ENCODE peak calls at places on chromosomes 4 and X, in six cellular contexts. One of them, this sample, is unnamed.

GRCh38 chrX:44245730-44246129 is 97.7 kb downstream of the EFHC2 start:
- DNase-seq in epithelial cell of esophagus: no peak
- DNase-seq in effector CD4-positive, alpha-beta T cell: peak; percentile 4
- DNase-seq in trophoblast cell: no peak
- DNase-seq in suprapubic skin: no peak
- DNase-seq in stimulated activated CD4-positive, alpha-beta T cell treated with anti-CD3 and anti-CD28 coated beads, TNF-alpha, amount 100 ng/mL, for 48 hours: no peak
- DNase-seq in this sample: no peak

GRCh38 chr4:153497091-153497531 is 31.0 kb downstream of the TMEM131L start:
- DNase-seq in trophoblast cell: no peak
- DNase-seq in stimulated activated CD4-positive, alpha-beta T cell treated with anti-CD3 and anti-CD28 coated beads, TNF-alpha, amount 100 ng/mL, for 48 hours: no peak
- DNase-seq in effector CD4-positive, alpha-beta T cell: peak; percentile 49
- DNase-seq in suprapubic skin: no peak
- DNase-seq in epithelial cell of esophagus: peak; percentile 90
- DNase-seq in this sample: no peak

GRCh38 chr4:7817877-7818675 is 121.6 kb downstream of the AFAP1 start:
- DNase-seq in trophoblast cell: no peak
- DNase-seq in effector CD4-positive, alpha-beta T cell: no peak
- DNase-seq in suprapubic skin: no peak
- DNase-seq in epithelial cell of esophagus: no peak
- DNase-seq in stimulated activated CD4-positive, alpha-beta T cell treated with anti-CD3 and anti-CD28 coated beads, TNF-alpha, amount 100 ng/mL, for 48 hours: no peak
- DNase-seq in this sample: no peak

GRCh38 chrX:16914058-16914457 is 32.4 kb upstream of the REPS2 start:
- DNase-seq in effector CD4-positive, alpha-beta T cell: no peak
- DNase-seq in trophoblast cell: no peak
- DNase-seq in epithelial cell of esophagus: peak; percentile 17
- DNase-seq in suprapubic skin: no peak
- DNase-seq in stimulated activated CD4-positive, alpha-beta T cell treated with anti-CD3 and anti-CD28 coated beads, TNF-alpha, amount 100 ng/mL, for 48 hours: no peak
- DNase-seq in this sample: no peak

GRCh38 chrX:135707880-135708279 is 5.6 kb upstream of the CT45A1 start:
- DNase-seq in epithelial cell of esophagus: no peak
- DNase-seq in effector CD4-positive, alpha-beta T cell: no peak
- DNase-seq in trophoblast cell: no peak
- DNase-seq in suprapubic skin: no peak
- DNase-seq in stimulated activated CD4-positive, alpha-beta T cell treated with anti-CD3 and anti-CD28 coated beads, TNF-alpha, amount 100 ng/mL, for 48 hours: no peak
- DNase-seq in this sample: no peak

GRCh38 chrX:140572724-140573123 is 67.9 kb upstream of the SOX3 start:
- DNase-seq in effector CD4-positive, alpha-beta T cell: no peak
- DNase-seq in epithelial cell of esophagus: peak; percentile 41
- DNase-seq in trophoblast cell: no peak
- DNase-seq in stimulated activated CD4-positive, alpha-beta T cell treated with anti-CD3 and anti-CD28 coated beads, TNF-alpha, amount 100 ng/mL, for 48 hours: no peak
- DNase-seq in suprapubic skin: no peak
- DNase-seq in this sample: no peak

GRCh38 chr4:111362891-111363290 is 740.0 kb upstream of the PITX2 start:
- DNase-seq in effector CD4-positive, alpha-beta T cell: no peak
- DNase-seq in stimulated activated CD4-positive, alpha-beta T cell treated with anti-CD3 and anti-CD28 coated beads, TNF-alpha, amount 100 ng/mL, for 48 hours: no peak
- DNase-seq in epithelial cell of esophagus: no peak
- DNase-seq in suprapubic skin: no peak
- DNase-seq in trophoblast cell: no peak
- DNase-seq in this sample: no peak

GRCh38 chr4:83054928-83055327 is 19.9 kb downstream of the COPS4 start:
- DNase-seq in stimulated activated CD4-positive, alpha-beta T cell treated with anti-CD3 and anti-CD28 coated beads, TNF-alpha, amount 100 ng/mL, for 48 hours: no peak
- DNase-seq in epithelial cell of esophagus: peak; percentile 29
- DNase-seq in suprapubic skin: no peak
- DNase-seq in effector CD4-positive, alpha-beta T cell: no peak
- DNase-seq in trophoblast cell: no peak
- DNase-seq in this sample: no peak

GRCh38 chr4:147578057-147578476 is 39.1 kb upstream of the TMEM184C start:
- DNase-seq in epithelial cell of esophagus: peak; percentile 96
- DNase-seq in suprapubic skin: no peak
- DNase-seq in stimulated activated CD4-positive, alpha-beta T cell treated with anti-CD3 and anti-CD28 coated beads, TNF-alpha, amount 100 ng/mL, for 48 hours: no peak
- DNase-seq in effector CD4-positive, alpha-beta T cell: no peak
- DNase-seq in trophoblast cell: peak; percentile 86
- DNase-seq in this sample: no peak

GRCh38 chrX:410296-410695 is 23.6 kb upstream of the PPP2R3B start:
- DNase-seq in effector CD4-positive, alpha-beta T cell: no peak
- DNase-seq in stimulated activated CD4-positive, alpha-beta T cell treated with anti-CD3 and anti-CD28 coated beads, TNF-alpha, amount 100 ng/mL, for 48 hours: no peak
- DNase-seq in suprapubic skin: no peak
- DNase-seq in trophoblast cell: no peak
- DNase-seq in epithelial cell of esophagus: no peak
- DNase-seq in this sample: no peak

GRCh38 chr4:7863911-7864681 is 75.6 kb downstream of the AFAP1 start:
- DNase-seq in effector CD4-positive, alpha-beta T cell: peak; percentile 16
- DNase-seq in stimulated activated CD4-positive, alpha-beta T cell treated with anti-CD3 and anti-CD28 coated beads, TNF-alpha, amount 100 ng/mL, for 48 hours: no peak
- DNase-seq in epithelial cell of esophagus: no peak
- DNase-seq in trophoblast cell: no peak
- DNase-seq in suprapubic skin: no peak
- DNase-seq in this sample: peak; percentile 13

GRCh38 chrX:65196758-65197371 is 220.6 kb upstream of the ZC4H2 start:
- DNase-seq in trophoblast cell: peak; percentile 9
- DNase-seq in stimulated activated CD4-positive, alpha-beta T cell treated with anti-CD3 and anti-CD28 coated beads, TNF-alpha, amount 100 ng/mL, for 48 hours: no peak
- DNase-seq in effector CD4-positive, alpha-beta T cell: no peak
- DNase-seq in epithelial cell of esophagus: peak; percentile 1
- DNase-seq in suprapubic skin: no peak
- DNase-seq in this sample: no peak

GRCh38 chr4:77073106-77073858 is 2.5 kb downstream of the CCNI start:
- DNase-seq in suprapubic skin: no peak
- DNase-seq in effector CD4-positive, alpha-beta T cell: no peak
- DNase-seq in stimulated activated CD4-positive, alpha-beta T cell treated with anti-CD3 and anti-CD28 coated beads, TNF-alpha, amount 100 ng/mL, for 48 hours: no peak
- DNase-seq in trophoblast cell: no peak
- DNase-seq in epithelial cell of esophagus: peak; percentile 51
- DNase-seq in this sample: no peak

GRCh38 chr4:98639523-98639922 is 18.9 kb downstream of the TSPAN5 start:
- DNase-seq in epithelial cell of esophagus: no peak
- DNase-seq in stimulated activated CD4-positive, alpha-beta T cell treated with anti-CD3 and anti-CD28 coated beads, TNF-alpha, amount 100 ng/mL, for 48 hours: no peak
- DNase-seq in trophoblast cell: no peak
- DNase-seq in effector CD4-positive, alpha-beta T cell: no peak
- DNase-seq in suprapubic skin: no peak
- DNase-seq in this sample: no peak

GRCh38 chr4:145716200-145716599 is 36.3 kb downstream of the C4orf51 start:
- DNase-seq in epithelial cell of esophagus: peak; percentile 54
- DNase-seq in trophoblast cell: no peak
- DNase-seq in effector CD4-positive, alpha-beta T cell: no peak
- DNase-seq in stimulated activated CD4-positive, alpha-beta T cell treated with anti-CD3 and anti-CD28 coated beads, TNF-alpha, amount 100 ng/mL, for 48 hours: no peak
- DNase-seq in suprapubic skin: no peak
- DNase-seq in this sample: no peak

GRCh38 chr4:175435437-175435836 is 376.6 kb downstream of the GPM6A start:
- DNase-seq in trophoblast cell: no peak
- DNase-seq in epithelial cell of esophagus: no peak
- DNase-seq in effector CD4-positive, alpha-beta T cell: no peak
- DNase-seq in suprapubic skin: no peak
- DNase-seq in stimulated activated CD4-positive, alpha-beta T cell treated with anti-CD3 and anti-CD28 coated beads, TNF-alpha, amount 100 ng/mL, for 48 hours: no peak
- DNase-seq in this sample: no peak

GRCh38 chrX:23854945-23855344 is 52.8 kb downstream of the APOO start:
- DNase-seq in epithelial cell of esophagus: peak; percentile 16
- DNase-seq in effector CD4-positive, alpha-beta T cell: no peak
- DNase-seq in suprapubic skin: no peak
- DNase-seq in trophoblast cell: peak; percentile 53
- DNase-seq in stimulated activated CD4-positive, alpha-beta T cell treated with anti-CD3 and anti-CD28 coated beads, TNF-alpha, amount 100 ng/mL, for 48 hours: no peak
- DNase-seq in this sample: no peak

GRCh38 chr4:6516281-6516680 is 43.9 kb upstream of the PPP2R2C start:
- DNase-seq in suprapubic skin: no peak
- DNase-seq in stimulated activated CD4-positive, alpha-beta T cell treated with anti-CD3 and anti-CD28 coated beads, TNF-alpha, amount 100 ng/mL, for 48 hours: no peak
- DNase-seq in trophoblast cell: no peak
- DNase-seq in epithelial cell of esophagus: no peak
- DNase-seq in effector CD4-positive, alpha-beta T cell: no peak
- DNase-seq in this sample: no peak

GRCh38 chr4:37188100-37188499 is 56.4 kb upstream of the NWD2 start:
- DNase-seq in stimulated activated CD4-positive, alpha-beta T cell treated with anti-CD3 and anti-CD28 coated beads, TNF-alpha, amount 100 ng/mL, for 48 hours: no peak
- DNase-seq in trophoblast cell: no peak
- DNase-seq in suprapubic skin: no peak
- DNase-seq in epithelial cell of esophagus: no peak
- DNase-seq in effector CD4-positive, alpha-beta T cell: no peak
- DNase-seq in this sample: no peak

GRCh38 chrX:12811658-12812057 is 20.4 kb downstream of the PRPS2 start:
- DNase-seq in effector CD4-positive, alpha-beta T cell: no peak
- DNase-seq in stimulated activated CD4-positive, alpha-beta T cell treated with anti-CD3 and anti-CD28 coated beads, TNF-alpha, amount 100 ng/mL, for 48 hours: no peak
- DNase-seq in suprapubic skin: no peak
- DNase-seq in epithelial cell of esophagus: no peak
- DNase-seq in trophoblast cell: no peak
- DNase-seq in this sample: no peak

GRCh38 chrX:40867352-40867751 is 132.0 kb upstream of the MED14 start:
- DNase-seq in effector CD4-positive, alpha-beta T cell: no peak
- DNase-seq in suprapubic skin: no peak
- DNase-seq in stimulated activated CD4-positive, alpha-beta T cell treated with anti-CD3 and anti-CD28 coated beads, TNF-alpha, amount 100 ng/mL, for 48 hours: no peak
- DNase-seq in trophoblast cell: no peak
- DNase-seq in epithelial cell of esophagus: peak; percentile 76
- DNase-seq in this sample: no peak

GRCh38 chr4:149426461-149426860 is 389.2 kb downstream of the IQCM start:
- DNase-seq in suprapubic skin: no peak
- DNase-seq in trophoblast cell: no peak
- DNase-seq in stimulated activated CD4-positive, alpha-beta T cell treated with anti-CD3 and anti-CD28 coated beads, TNF-alpha, amount 100 ng/mL, for 48 hours: no peak
- DNase-seq in epithelial cell of esophagus: peak; percentile 68
- DNase-seq in effector CD4-positive, alpha-beta T cell: no peak
- DNase-seq in this sample: no peak

GRCh38 chr4:108749119-108749518 is 13.7 kb downstream of the ETNPPL start:
- DNase-seq in stimulated activated CD4-positive, alpha-beta T cell treated with anti-CD3 and anti-CD28 coated beads, TNF-alpha, amount 100 ng/mL, for 48 hours: no peak
- DNase-seq in epithelial cell of esophagus: no peak
- DNase-seq in trophoblast cell: no peak
- DNase-seq in effector CD4-positive, alpha-beta T cell: no peak
- DNase-seq in suprapubic skin: no peak
- DNase-seq in this sample: no peak

GRCh38 chr4:146930673-146931072 is 15.0 kb downstream of the TTC29 start:
- DNase-seq in stimulated activated CD4-positive, alpha-beta T cell treated with anti-CD3 and anti-CD28 coated beads, TNF-alpha, amount 100 ng/mL, for 48 hours: no peak
- DNase-seq in epithelial cell of esophagus: no peak
- DNase-seq in trophoblast cell: no peak
- DNase-seq in effector CD4-positive, alpha-beta T cell: no peak
- DNase-seq in suprapubic skin: no peak
- DNase-seq in this sample: no peak

GRCh38 chrX:103722505-103722904 is 11.8 kb downstream of the TMEM31 start:
- DNase-seq in suprapubic skin: no peak
- DNase-seq in effector CD4-positive, alpha-beta T cell: no peak
- DNase-seq in epithelial cell of esophagus: peak; percentile 86
- DNase-seq in trophoblast cell: no peak
- DNase-seq in stimulated activated CD4-positive, alpha-beta T cell treated with anti-CD3 and anti-CD28 coated beads, TNF-alpha, amount 100 ng/mL, for 48 hours: no peak
- DNase-seq in this sample: no peak

GRCh38 chrX:629230-630006 is 1.2 kb upstream of the SHOX start:
- DNase-seq in effector CD4-positive, alpha-beta T cell: no peak
- DNase-seq in stimulated activated CD4-positive, alpha-beta T cell treated with anti-CD3 and anti-CD28 coated beads, TNF-alpha, amount 100 ng/mL, for 48 hours: no peak
- DNase-seq in suprapubic skin: peak; percentile 57
- DNase-seq in epithelial cell of esophagus: no peak
- DNase-seq in trophoblast cell: no peak
- DNase-seq in this sample: no peak

GRCh38 chrX:97854071-97854470 is 970.4 kb downstream of the RPA4 start:
- DNase-seq in trophoblast cell: no peak
- DNase-seq in stimulated activated CD4-positive, alpha-beta T cell treated with anti-CD3 and anti-CD28 coated beads, TNF-alpha, amount 100 ng/mL, for 48 hours: no peak
- DNase-seq in effector CD4-positive, alpha-beta T cell: no peak
- DNase-seq in suprapubic skin: no peak
- DNase-seq in epithelial cell of esophagus: no peak
- DNase-seq in this sample: no peak

GRCh38 chr4:168844261-168845039 is 165.6 kb downstream of the CBR4 start:
- DNase-seq in epithelial cell of esophagus: no peak
- DNase-seq in suprapubic skin: no peak
- DNase-seq in effector CD4-positive, alpha-beta T cell: no peak
- DNase-seq in stimulated activated CD4-positive, alpha-beta T cell treated with anti-CD3 and anti-CD28 coated beads, TNF-alpha, amount 100 ng/mL, for 48 hours: no peak
- DNase-seq in trophoblast cell: no peak
- DNase-seq in this sample: no peak

GRCh38 chr4:31156221-31156620 is 436.1 kb downstream of the PCDH7 start:
- DNase-seq in epithelial cell of esophagus: no peak
- DNase-seq in trophoblast cell: no peak
- DNase-seq in suprapubic skin: no peak
- DNase-seq in stimulated activated CD4-positive, alpha-beta T cell treated with anti-CD3 and anti-CD28 coated beads, TNF-alpha, amount 100 ng/mL, for 48 hours: no peak
- DNase-seq in effector CD4-positive, alpha-beta T cell: no peak
- DNase-seq in this sample: no peak

GRCh38 chr4:106618920-106619319 is 250.3 kb upstream of the GIMD1 start:
- DNase-seq in suprapubic skin: no peak
- DNase-seq in effector CD4-positive, alpha-beta T cell: no peak
- DNase-seq in epithelial cell of esophagus: no peak
- DNase-seq in trophoblast cell: no peak
- DNase-seq in stimulated activated CD4-positive, alpha-beta T cell treated with anti-CD3 and anti-CD28 coated beads, TNF-alpha, amount 100 ng/mL, for 48 hours: no peak
- DNase-seq in this sample: no peak

GRCh38 chr4:14792702-14793227 is 209.5 kb upstream of the CPEB2 start:
- DNase-seq in effector CD4-positive, alpha-beta T cell: no peak
- DNase-seq in stimulated activated CD4-positive, alpha-beta T cell treated with anti-CD3 and anti-CD28 coated beads, TNF-alpha, amount 100 ng/mL, for 48 hours: no peak
- DNase-seq in epithelial cell of esophagus: peak; percentile 88
- DNase-seq in trophoblast cell: no peak
- DNase-seq in suprapubic skin: no peak
- DNase-seq in this sample: no peak

GRCh38 chr4:110484029-110484428 is 8.1 kb downstream of the ENPEP start:
- DNase-seq in trophoblast cell: no peak
- DNase-seq in epithelial cell of esophagus: no peak
- DNase-seq in effector CD4-positive, alpha-beta T cell: no peak
- DNase-seq in suprapubic skin: no peak
- DNase-seq in stimulated activated CD4-positive, alpha-beta T cell treated with anti-CD3 and anti-CD28 coated beads, TNF-alpha, amount 100 ng/mL, for 48 hours: no peak
- DNase-seq in this sample: no peak

GRCh38 chrX:142251202-142251601 is 46.1 kb upstream of the MAGEC2 start:
- DNase-seq in stimulated activated CD4-positive, alpha-beta T cell treated with anti-CD3 and anti-CD28 coated beads, TNF-alpha, amount 100 ng/mL, for 48 hours: no peak
- DNase-seq in trophoblast cell: no peak
- DNase-seq in epithelial cell of esophagus: peak; percentile 36
- DNase-seq in effector CD4-positive, alpha-beta T cell: no peak
- DNase-seq in suprapubic skin: no peak
- DNase-seq in this sample: no peak

GRCh38 chrX:100643943-100644587 is at the start of gene SRPX2:
- DNase-seq in trophoblast cell: peak; percentile 40
- DNase-seq in suprapubic skin: no peak
- DNase-seq in epithelial cell of esophagus: peak; percentile 88
- DNase-seq in stimulated activated CD4-positive, alpha-beta T cell treated with anti-CD3 and anti-CD28 coated beads, TNF-alpha, amount 100 ng/mL, for 48 hours: no peak
- DNase-seq in effector CD4-positive, alpha-beta T cell: no peak
- DNase-seq in this sample: no peak

GRCh38 chr4:15004701-15005301 is 2.5 kb downstream of the CPEB2 start:
- DNase-seq in effector CD4-positive, alpha-beta T cell: peak; percentile 19
- DNase-seq in stimulated activated CD4-positive, alpha-beta T cell treated with anti-CD3 and anti-CD28 coated beads, TNF-alpha, amount 100 ng/mL, for 48 hours: peak; percentile 10
- DNase-seq in epithelial cell of esophagus: peak; percentile 78
- DNase-seq in suprapubic skin: peak; percentile 93
- DNase-seq in trophoblast cell: peak; percentile 86
- DNase-seq in this sample: peak; percentile 5

GRCh38 chrX:20432746-20433374 is 166.2 kb upstream of the RPS6KA3 start:
- DNase-seq in stimulated activated CD4-positive, alpha-beta T cell treated with anti-CD3 and anti-CD28 coated beads, TNF-alpha, amount 100 ng/mL, for 48 hours: no peak
- DNase-seq in suprapubic skin: no peak
- DNase-seq in effector CD4-positive, alpha-beta T cell: no peak
- DNase-seq in epithelial cell of esophagus: no peak
- DNase-seq in trophoblast cell: no peak
- DNase-seq in this sample: no peak

GRCh38 chr4:169968999-169969398 is 57.2 kb downstream of the MFAP3L start:
- DNase-seq in epithelial cell of esophagus: peak; percentile 27
- DNase-seq in effector CD4-positive, alpha-beta T cell: no peak
- DNase-seq in trophoblast cell: peak; percentile 87
- DNase-seq in stimulated activated CD4-positive, alpha-beta T cell treated with anti-CD3 and anti-CD28 coated beads, TNF-alpha, amount 100 ng/mL, for 48 hours: no peak
- DNase-seq in suprapubic skin: no peak
- DNase-seq in this sample: no peak

GRCh38 chr4:139028191-139028661 is 12.6 kb downstream of the NOCT start:
- DNase-seq in epithelial cell of esophagus: no peak
- DNase-seq in trophoblast cell: peak; percentile 95
- DNase-seq in effector CD4-positive, alpha-beta T cell: no peak
- DNase-seq in stimulated activated CD4-positive, alpha-beta T cell treated with anti-CD3 and anti-CD28 coated beads, TNF-alpha, amount 100 ng/mL, for 48 hours: no peak
- DNase-seq in suprapubic skin: no peak
- DNase-seq in this sample: no peak

GRCh38 chr4:41881931-41882621 is 53.2 kb upstream of the TMEM33 start:
- DNase-seq in trophoblast cell: no peak
- DNase-seq in epithelial cell of esophagus: no peak
- DNase-seq in effector CD4-positive, alpha-beta T cell: no peak
- DNase-seq in stimulated activated CD4-positive, alpha-beta T cell treated with anti-CD3 and anti-CD28 coated beads, TNF-alpha, amount 100 ng/mL, for 48 hours: no peak
- DNase-seq in suprapubic skin: no peak
- DNase-seq in this sample: no peak

GRCh38 chr4:69738872-69739271 is 21.5 kb downstream of the SULT1B1 start:
- DNase-seq in trophoblast cell: no peak
- DNase-seq in suprapubic skin: no peak
- DNase-seq in epithelial cell of esophagus: no peak
- DNase-seq in stimulated activated CD4-positive, alpha-beta T cell treated with anti-CD3 and anti-CD28 coated beads, TNF-alpha, amount 100 ng/mL, for 48 hours: no peak
- DNase-seq in effector CD4-positive, alpha-beta T cell: no peak
- DNase-seq in this sample: no peak

This sample was measured in T-helper 22 cell.